ENCODE peak calls at places on chromosomes 16 and 17, in four cellular contexts. C is Panc1, P is K562, I is HepG2. G is an unnamed sample.

GRCh38 chr16:23901178-23902131 is 65.7 kb downstream of the PRKCB start:
- DNase-seq in P (peak; percentile 86), I (no peak), C (no peak), G (no peak)

GRCh38 chr17:60421273-60422161 is 772 bp upstream of the CHCT1 start:
- DNase-seq in C (peak; percentile 12), I (peak; percentile 42), P (no peak), G (no peak)

GRCh38 chr16:54135361-54136275 is 151.0 kb downstream of the IRX3 start:
- DNase-seq in C (no peak), I (no peak), P (no peak), G (no peak)

GRCh38 chr17:45131616-45132301 is 556 bp downstream of the PLCD3 start:
- DNase-seq in C (no peak), I (no peak), P (peak; percentile 68), G (no peak)

GRCh38 chr17:79002291-79002690 is 7.3 kb downstream of the CANT1 start:
- DNase-seq in I (no peak), P (no peak), C (no peak), G (no peak)

GRCh38 chr17:50719144-50719923 is at the start of gene LUC7L3:
- DNase-seq in P (peak; percentile 97), I (peak; percentile 92), C (no peak), G (peak; percentile 93)

GRCh38 chr16:16021988-16022682 is 72.7 kb downstream of the ABCC1 start:
- DNase-seq in P (peak; percentile 95), I (peak; percentile 88), C (peak; percentile 96), G (peak; percentile 81)

GRCh38 chr17:39606434-39607056 is 1.2 kb downstream of the NEUROD2 start:
- DNase-seq in P (no peak), C (no peak), I (no peak), G (no peak)

GRCh38 chr17:16935786-16936185 is 36.1 kb downstream of the TNFRSF13B start:
- DNase-seq in I (no peak), C (no peak), P (no peak), G (no peak)

GRCh38 chr16:85570213-85570734 is 42.8 kb upstream of the GSE1 start:
- DNase-seq in P (no peak), I (no peak), C (no peak), G (peak; percentile 56)

GRCh38 chr17:39252788-39253460 is 27.2 kb upstream of the STAC2 start:
- DNase-seq in C (no peak), P (no peak), I (no peak), G (no peak)

GRCh38 chr16:971981-972315 is 1.2 kb upstream of the LMF1 start:
- DNase-seq in I (no peak), C (no peak), P (no peak), G (no peak)

GRCh38 chr17:44400226-44400847 is 10.9 kb upstream of the ITGA2B start:
- DNase-seq in C (no peak), P (no peak), I (peak; percentile 34), G (peak; percentile 12)

GRCh38 chr16:85536411-85537330 is 76.5 kb upstream of the GSE1 start:
- DNase-seq in I (peak; percentile 53), P (no peak), C (no peak), G (no peak)

GRCh38 chr17:82613283-82614094 is 34.8 kb downstream of the WDR45B start:
- DNase-seq in I (no peak), C (no peak), P (no peak), G (no peak)

GRCh38 chr17:74671031-74671771 is 41.5 kb downstream of the CD300LF start:
- DNase-seq in C (no peak), P (peak; percentile 63), I (peak; percentile 67), G (no peak)

GRCh38 chr17:82627405-82627804 is 20.8 kb downstream of the WDR45B start:
- DNase-seq in P (no peak), C (no peak), I (no peak), G (no peak)

DNA sequence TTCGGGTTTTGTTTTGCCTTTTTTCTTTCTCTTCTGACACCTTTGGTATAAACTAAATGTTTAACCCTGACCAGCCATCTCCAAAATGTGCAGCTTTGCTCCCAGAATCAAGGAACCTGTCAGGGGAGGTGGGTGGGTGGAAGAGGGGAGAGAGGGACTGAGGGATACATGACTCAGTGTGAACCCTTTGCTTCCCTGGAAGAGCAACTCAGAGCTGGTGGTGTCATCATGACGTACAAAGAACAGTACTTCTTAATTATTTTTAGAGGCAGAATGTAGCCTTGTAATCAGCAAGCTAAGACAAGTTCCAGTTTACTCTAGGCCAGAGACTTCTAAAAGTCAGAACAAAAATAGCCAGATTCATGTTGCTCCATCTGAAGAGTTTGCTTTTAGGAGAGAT is 119.6 kb upstream of the HAS3 start:
- DNase-seq in P (peak; percentile 40), I (no peak), C (no peak), G (peak; percentile 51)
- TF ChIP-seq TCF7L2 in P (no peak), I (no peak), C (no peak), G (no peak)

GRCh38 chr16:12132290-12132689 is 155.8 kb downstream of the SNX29 start:
- DNase-seq in I (no peak), C (no peak), P (no peak), G (no peak)
- TF ChIP-seq TCF7L2 in I (no peak), C (no peak), P (no peak), G (no peak)

GRCh38 chr17:8781784-8782575 is 17.2 kb downstream of the MFSD6L start:
- DNase-seq in P (no peak), I (no peak), C (no peak), G (no peak)

GRCh38 chr17:8789743-8790142 is 9.4 kb downstream of the MFSD6L start:
- DNase-seq in P (no peak), I (no peak), C (no peak), G (no peak)

GRCh38 chr17:8788998-8789397 is 10.2 kb downstream of the MFSD6L start:
- DNase-seq in C (no peak), P (no peak), I (peak; percentile 54), G (no peak)

GRCh38 chr17:8791248-8791909 is 7.8 kb downstream of the MFSD6L start:
- DNase-seq in P (no peak), C (no peak), I (no peak), G (no peak)

GRCh38 chr17:8785547-8786412 is 13.4 kb downstream of the MFSD6L start:
- DNase-seq in C (peak; percentile 56), P (peak; percentile 57), I (peak; percentile 47), G (peak; percentile 64)
- TF ChIP-seq TCF7L2 in C (no peak), P (no peak), I (no peak), G (no peak)

DNA sequence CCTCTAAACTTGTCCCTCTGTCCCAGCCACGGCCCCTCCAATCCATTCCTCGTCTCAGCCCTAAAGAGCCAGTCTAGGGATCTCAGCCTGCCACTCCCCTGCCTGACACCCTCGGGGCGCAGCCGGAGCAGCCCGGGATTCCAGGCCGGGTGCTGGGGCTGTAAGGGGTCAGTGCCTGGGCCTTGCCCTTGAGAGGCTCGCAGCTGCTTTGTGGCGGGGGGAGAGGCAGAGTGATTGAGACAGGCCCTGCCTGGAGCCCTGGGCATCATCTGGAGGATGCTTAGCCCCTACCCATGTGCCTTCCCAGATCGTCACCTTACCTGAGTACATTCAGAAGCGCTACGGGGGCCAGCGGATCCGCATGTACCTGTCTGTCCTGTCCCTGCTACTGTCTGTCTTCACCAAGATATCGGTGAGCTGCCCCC is 8.3 kb downstream of the SLC5A10 start:
- DNase-seq in P (no peak), C (no peak), I (no peak), G (no peak)
- TF ChIP-seq TCF7L2 in P (no peak), C (no peak), I (no peak), G (no peak)

DNA sequence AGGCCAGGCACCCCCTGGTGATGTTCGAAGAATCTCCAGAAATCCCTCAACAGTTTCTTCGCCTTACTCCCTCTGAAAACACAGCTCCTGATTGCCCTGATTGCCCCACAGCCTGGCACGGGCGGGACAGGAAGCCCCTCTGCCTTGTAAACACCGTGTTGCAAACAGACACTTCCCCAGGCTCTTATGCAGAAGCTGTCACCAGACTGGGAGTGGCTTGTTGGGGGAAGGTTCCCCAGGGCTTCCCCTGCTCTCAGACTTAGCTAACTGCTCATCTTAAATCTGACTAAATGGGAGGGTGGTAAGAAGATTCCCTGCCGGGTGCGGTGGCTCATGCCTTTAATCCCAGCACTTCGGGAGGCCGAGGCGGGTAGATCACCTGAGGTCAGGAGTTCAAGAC is 11.2 kb downstream of the PIK3R5 start:
- DNase-seq in P (no peak), I (no peak), C (no peak), G (no peak)
- TF ChIP-seq TCF7L2 in P (no peak), I (no peak), C (no peak), G (no peak)

GRCh38 chr16:4366016-4366415 is 5.6 kb upstream of the VASN start:
- DNase-seq in P (no peak), I (no peak), C (no peak), G (no peak)
- TF ChIP-seq TCF7L2 in P (no peak), I (no peak), C (no peak), G (no peak)

G was measured in HCT116.